ENCODE peak calls at places on chromosomes 3 and 15, in eight cellular contexts. Q, L, J, K, G, H, B and N are unnamed samples.

GRCh38 chr15:80609512-80609946 is 85.6 kb upstream of the ABHD17C start:
- DNase-seq in Q (no peak), L (no peak), J (no peak), K (no peak), G (no peak), H (no peak), B (no peak), N (no peak)

GRCh38 chr3:132317229-132317948 is at the start of gene ACP3:
- DNase-seq in Q (peak), L (peak), J (peak), K (no peak), G (no peak), H (no peak), B (peak), N (peak)

GRCh38 chr15:75650908-75651809 is 3.4 kb downstream of the SNX33 start:
- DNase-seq in Q (peak), L (peak), J (peak), K (no peak), G (no peak), H (no peak), B (peak), N (no peak)

GRCh38 chr15:29018983-29019875 is 133.5 kb downstream of the APBA2 start:
- DNase-seq in Q (no peak), L (no peak), J (no peak), K (no peak), G (no peak), H (no peak), B (no peak), N (no peak)

GRCh38 chr3:48858709-48859108 is 11.0 kb upstream of the PRKAR2A start:
- DNase-seq in Q (no peak), L (no peak), J (no peak), K (no peak), G (no peak), H (no peak), B (no peak), N (no peak)

GRCh38 chr3:43405888-43406636 is 119.7 kb downstream of the SNRK start:
- DNase-seq in Q (no peak), L (no peak), J (no peak), K (no peak), G (no peak), H (no peak), B (no peak), N (no peak)

GRCh38 chr3:81476652-81477051 is 284.8 kb downstream of the GBE1 start:
- DNase-seq in Q (no peak), L (no peak), J (no peak), K (no peak), G (no peak), H (no peak), B (no peak), N (no peak)

GRCh38 chr3:62708642-62709041 is 166.6 kb downstream of the CADPS start:
- DNase-seq in Q (no peak), L (no peak), J (no peak), K (no peak), G (no peak), H (no peak), B (no peak), N (no peak)

GRCh38 chr15:27495963-27496459 is 525.0 kb downstream of the GABRG3 start:
- DNase-seq in Q (no peak), L (no peak), J (no peak), K (no peak), G (peak), H (no peak), B (no peak), N (no peak)

GRCh38 chr3:54900954-54901591 is 26.8 kb downstream of the LRTM1 start:
- DNase-seq in Q (no peak), L (no peak), J (peak), K (no peak), G (no peak), H (no peak), B (no peak), N (no peak)

GRCh38 chr3:162165346-162165745 is 668.7 kb downstream of the OTOL1 start:
- DNase-seq in Q (no peak), L (no peak), J (no peak), K (no peak), G (no peak), H (no peak), B (no peak), N (no peak)

GRCh38 chr3:37456270-37456708 is 281.9 kb upstream of the LRRFIP2 start:
- DNase-seq in Q (peak), L (peak), J (peak), K (no peak), G (peak), H (no peak), B (peak), N (no peak)

GRCh38 chr3:128794067-128794768 is 68.2 kb downstream of the RAB7A start:
- DNase-seq in Q (no peak), L (no peak), J (peak), K (peak), G (no peak), H (no peak), B (no peak), N (peak)

GRCh38 chr15:45121706-45122417 is 7.7 kb downstream of the DUOXA2 start:
- DNase-seq in Q (no peak), L (no peak), J (peak), K (no peak), G (no peak), H (no peak), B (no peak), N (peak)

GRCh38 chr15:64153480-64154367 is 2.2 kb downstream of the SNX22 start:
- DNase-seq in Q (peak), L (peak), J (peak), K (peak), G (peak), H (peak), B (peak), N (peak)

GRCh38 chr3:116384717-116385116 is 60.6 kb downstream of the LSAMP start:
- DNase-seq in Q (no peak), L (no peak), J (no peak), K (no peak), G (no peak), H (no peak), B (no peak), N (no peak)

GRCh38 chr3:142768338-142768737 is 44.5 kb downstream of the TRPC1 start:
- DNase-seq in Q (no peak), L (no peak), J (no peak), K (no peak), G (no peak), H (no peak), B (no peak), N (no peak)

GRCh38 chr3:133996996-133997395 is 32.7 kb downstream of the SLCO2A1 start:
- DNase-seq in Q (no peak), L (no peak), J (no peak), K (no peak), G (no peak), H (no peak), B (no peak), N (no peak)

GRCh38 chr15:63945005-63945788 is 101.1 kb downstream of the DAPK2 start:
- DNase-seq in Q (peak), L (peak), J (peak), K (peak), G (no peak), H (peak), B (peak), N (peak)

GRCh38 chr3:148992027-148992634 is 791 bp downstream of the GYG1 start:
- DNase-seq in Q (peak), L (peak), J (peak), K (no peak), G (no peak), H (no peak), B (peak), N (peak)